ENCODE peak calls at places on chromosome 5, in nine cellular contexts. R is AG10803, T is ecto neural progenitor cell, P is T-cell, A is breast epithelium, C is T-helper 17 cell, W is EL, Y is endodermal cell, M is NCI-H82. U is an unnamed sample.

GRCh38 chr5:15609076-15609725 is 109.2 kb downstream of the FBXL7 start:
- DNase-seq in M (no peak), A (no peak), R (no peak), C (no peak), P (no peak), T (no peak), W (no peak), Y (no peak), U (no peak)

GRCh38 chr5:92758552-92758951 is 822.5 kb downstream of the NR2F1-AS1 start:
- DNase-seq in P (no peak), Y (no peak), T (no peak), C (no peak), M (no peak), W (peak), R (peak), A (no peak), U (no peak)

GRCh38 chr5:116144103-116144502 is 59.3 kb downstream of the COMMD10 start:
- DNase-seq in C (no peak), M (no peak), R (peak), T (no peak), W (peak), P (no peak), Y (no peak), A (no peak), U (no peak)

GRCh38 chr5:180138976-180139730 is 67.6 kb upstream of the RNF130 start:
- DNase-seq in A (peak), W (no peak), C (no peak), Y (peak), R (no peak), T (peak), M (no peak), P (no peak), U (no peak)

GRCh38 chr5:23014251-23014650 is 161.1 kb upstream of the CDH12 start:
- DNase-seq in R (no peak), P (no peak), A (no peak), Y (no peak), W (no peak), M (no peak), T (no peak), C (no peak), U (no peak)

GRCh38 chr5:97629281-97629680 is 446.2 kb upstream of the RIOK2 start:
- DNase-seq in C (no peak), P (no peak), M (no peak), A (no peak), W (peak), R (peak), Y (no peak), T (peak), U (no peak)

GRCh38 chr5:31197183-31197582 is 3.7 kb downstream of the CDH6 start:
- DNase-seq in Y (no peak), R (no peak), M (no peak), T (no peak), C (no peak), W (no peak), A (no peak), P (no peak), U (no peak)

GRCh38 chr5:162209005-162209605 is 141.5 kb downstream of the GABRG2 start:
- DNase-seq in A (no peak), T (peak), P (no peak), W (no peak), R (no peak), Y (peak), M (peak), C (no peak), U (no peak)

GRCh38 chr5:19795218-19795617 is 192.8 kb downstream of the CDH18 start:
- DNase-seq in Y (peak), P (no peak), T (no peak), C (no peak), W (peak), M (peak), A (no peak), R (peak), U (no peak)

GRCh38 chr5:137646761-137647160 is 89.1 kb downstream of the KLHL3 start:
- DNase-seq in W (no peak), M (no peak), T (no peak), A (no peak), P (no peak), C (no peak), R (no peak), Y (no peak), U (no peak)

GRCh38 chr5:37871023-37871815 is 31.4 kb upstream of the GDNF start:
- DNase-seq in W (peak), P (no peak), R (peak), T (no peak), Y (no peak), M (no peak), C (no peak), A (no peak), U (no peak)

GRCh38 chr5:158599132-158599531 is 500.6 kb downstream of the EBF1 start:
- DNase-seq in A (no peak), C (no peak), T (no peak), M (no peak), R (peak), W (peak), P (no peak), Y (no peak), U (peak)

GRCh38 chr5:181204561-181205401 is at the start of gene TRIM7:
- DNase-seq in P (no peak), R (peak), M (no peak), Y (peak), A (no peak), C (no peak), T (no peak), W (peak), U (no peak)

GRCh38 chr5:150081541-150082283 is 4.6 kb downstream of the CSF1R start:
- DNase-seq in M (no peak), R (no peak), P (no peak), T (peak), Y (peak), W (no peak), A (no peak), C (no peak), U (peak)

GRCh38 chr5:41253109-41253508 is 39.8 kb upstream of the C6 start:
- DNase-seq in A (no peak), M (no peak), R (no peak), W (no peak), P (no peak), T (no peak), Y (no peak), C (no peak), U (no peak)

GRCh38 chr5:171397190-171397589 is 9.5 kb downstream of the NPM1 start:
- DNase-seq in A (no peak), C (no peak), W (no peak), Y (peak), M (peak), R (no peak), T (no peak), P (no peak), U (no peak)

GRCh38 chr5:159324097-159324760 is 6.1 kb downstream of the IL12B start:
- DNase-seq in Y (no peak), P (no peak), R (peak), M (peak), A (no peak), C (no peak), W (peak), T (no peak), U (no peak)

GRCh38 chr5:132267166-132267739 is 9.8 kb downstream of the PDLIM4 start:
- DNase-seq in R (no peak), W (no peak), T (peak), A (no peak), C (no peak), Y (no peak), P (no peak), M (no peak), U (peak)

GRCh38 chr5:74320526-74320925 is 320.0 kb downstream of the ENC1 start:
- DNase-seq in C (no peak), T (no peak), M (no peak), R (no peak), W (no peak), P (no peak), Y (peak), A (no peak), U (no peak)

GRCh38 chr5:91018185-91018584 is 364.9 kb downstream of the ARRDC3 start:
- DNase-seq in W (no peak), M (no peak), Y (no peak), P (no peak), T (no peak), R (peak), A (no peak), C (no peak), U (no peak)

GRCh38 chr5:167050568-167051214 is 1240.8 kb upstream of the WWC1 start:
- DNase-seq in T (no peak), R (no peak), P (no peak), M (no peak), W (peak), A (no peak), C (no peak), Y (peak), U (no peak)

GRCh38 chr5:32057157-32058096 is 116.7 kb downstream of the GOLPH3 start:
- DNase-seq in C (no peak), R (peak), A (no peak), W (no peak), P (no peak), M (peak), T (no peak), Y (no peak), U (no peak)

GRCh38 chr5:168291961-168292782 is 727 bp downstream of the WWC1 start:
- DNase-seq in T (peak), W (peak), Y (peak), A (no peak), P (no peak), C (no peak), M (peak), R (no peak), U (no peak)

GRCh38 chr5:73911761-73912393 is 285.9 kb downstream of the ARHGEF28 start:
- DNase-seq in Y (no peak), C (no peak), A (no peak), P (no peak), M (peak), R (peak), W (no peak), T (no peak), U (no peak)

GRCh38 chr5:78754655-78755054 is 106.1 kb upstream of the LHFPL2 start:
- DNase-seq in T (no peak), R (no peak), P (no peak), A (no peak), M (no peak), W (no peak), C (no peak), Y (no peak), U (no peak)

GRCh38 chr5:76475358-76475757 is 72.3 kb downstream of the IQGAP2 start:
- DNase-seq in R (no peak), Y (no peak), T (no peak), M (no peak), W (no peak), C (no peak), A (no peak), P (no peak), U (no peak)

GRCh38 chr5:1973391-1974013 is 90.8 kb upstream of the IRX4 start:
- DNase-seq in R (no peak), P (no peak), A (no peak), T (peak), C (no peak), M (no peak), Y (peak), W (no peak), U (no peak)